ENCODE peak calls at places on chromosomes 3 and 15, in six cellular contexts. One of them, this sample, is unnamed.

GRCh38 chr15:43151688-43152087 is 18.3 kb downstream of the TMEM62 start:
- DNase-seq in GM12865: no peak
- DNase-seq in nephron progenitor cell: no peak
- DNase-seq in CD4-positive, alpha-beta T cell: no peak
- DNase-seq in fibroblast of mammary gland: no peak
- DNase-seq in posterior vena cava: no peak
- DNase-seq in this sample: no peak

GRCh38 chr3:112061152-112061551 is 25.0 kb upstream of the C3orf52 start:
- DNase-seq in GM12865: no peak
- DNase-seq in nephron progenitor cell: no peak
- DNase-seq in CD4-positive, alpha-beta T cell: no peak
- DNase-seq in fibroblast of mammary gland: peak
- DNase-seq in posterior vena cava: no peak
- DNase-seq in this sample: peak

GRCh38 chr3:126078866-126079265 is 5.1 kb downstream of the SLC41A3 start:
- DNase-seq in GM12865: no peak
- DNase-seq in nephron progenitor cell: no peak
- DNase-seq in CD4-positive, alpha-beta T cell: no peak
- DNase-seq in fibroblast of mammary gland: no peak
- DNase-seq in posterior vena cava: no peak
- DNase-seq in this sample: no peak

GRCh38 chr3:135637033-135637432 is 328.5 kb upstream of the PPP2R3A start:
- DNase-seq in GM12865: no peak
- DNase-seq in nephron progenitor cell: no peak
- DNase-seq in CD4-positive, alpha-beta T cell: no peak
- DNase-seq in fibroblast of mammary gland: no peak
- DNase-seq in posterior vena cava: no peak
- DNase-seq in this sample: no peak

GRCh38 chr3:101453966-101454365 is 59.0 kb downstream of the SENP7 start:
- DNase-seq in GM12865: no peak
- DNase-seq in nephron progenitor cell: no peak
- DNase-seq in CD4-positive, alpha-beta T cell: no peak
- DNase-seq in fibroblast of mammary gland: peak
- DNase-seq in posterior vena cava: no peak
- DNase-seq in this sample: peak

GRCh38 chr3:37961622-37962455 is 28.7 kb upstream of the VILL start:
- DNase-seq in GM12865: no peak
- DNase-seq in nephron progenitor cell: no peak
- DNase-seq in CD4-positive, alpha-beta T cell: no peak
- DNase-seq in fibroblast of mammary gland: no peak
- DNase-seq in posterior vena cava: no peak
- DNase-seq in this sample: no peak

GRCh38 chr15:87777054-87777498 is 479.5 kb downstream of the NTRK3 start:
- DNase-seq in GM12865: no peak
- DNase-seq in nephron progenitor cell: peak
- DNase-seq in CD4-positive, alpha-beta T cell: no peak
- DNase-seq in fibroblast of mammary gland: peak
- DNase-seq in posterior vena cava: peak
- DNase-seq in this sample: peak

GRCh38 chr15:90600954-90601353 is 71.2 kb downstream of the CRTC3 start:
- DNase-seq in GM12865: no peak
- DNase-seq in nephron progenitor cell: no peak
- DNase-seq in CD4-positive, alpha-beta T cell: no peak
- DNase-seq in fibroblast of mammary gland: no peak
- DNase-seq in posterior vena cava: no peak
- DNase-seq in this sample: no peak

GRCh38 chr3:194582196-194582905 is 50.9 kb downstream of the TMEM44 start:
- DNase-seq in GM12865: no peak
- DNase-seq in nephron progenitor cell: no peak
- DNase-seq in CD4-positive, alpha-beta T cell: no peak
- DNase-seq in fibroblast of mammary gland: no peak
- DNase-seq in posterior vena cava: no peak
- DNase-seq in this sample: no peak

GRCh38 chr15:63603516-63603915 is 6.3 kb downstream of the FBXL22 start:
- DNase-seq in GM12865: no peak
- DNase-seq in nephron progenitor cell: no peak
- DNase-seq in CD4-positive, alpha-beta T cell: no peak
- DNase-seq in fibroblast of mammary gland: no peak
- DNase-seq in posterior vena cava: no peak
- DNase-seq in this sample: no peak

GRCh38 chr3:188937389-188937788 is 234.4 kb upstream of the TPRG1 start:
- DNase-seq in GM12865: no peak
- DNase-seq in nephron progenitor cell: no peak
- DNase-seq in CD4-positive, alpha-beta T cell: no peak
- DNase-seq in fibroblast of mammary gland: no peak
- DNase-seq in posterior vena cava: no peak
- DNase-seq in this sample: no peak

This sample was measured in fibroblast of gingiva.